ENCODE peak calls at places on chromosome 22, in seven cellular contexts. One of them, this sample, is unnamed.

GRCh38 chr22:25365491-25366261 is 146.2 kb downstream of the CRYBB2 start:
- DNase-seq in mesendoderm: no peak
- DNase-seq in IMR-90: no peak
- DNase-seq in neuronal stem cell: no peak
- DNase-seq in mesenchymal stem cell: no peak
- DNase-seq in H1: no peak
- DNase-seq in trophoblast cell: peak; percentile 63
- DNase-seq in this sample: no peak

GRCh38 chr22:19757140-19757984 is 3.2 kb upstream of the TBX1 start:
- DNase-seq in mesendoderm: no peak
- DNase-seq in IMR-90: no peak
- DNase-seq in neuronal stem cell: no peak
- DNase-seq in mesenchymal stem cell: peak; percentile 31
- DNase-seq in H1: peak; percentile 76
- DNase-seq in trophoblast cell: no peak
- DNase-seq in this sample: no peak

GRCh38 chr22:40671796-40672360 is 7.4 kb upstream of the MCHR1 start:
- DNase-seq in mesendoderm: no peak
- DNase-seq in IMR-90: no peak
- DNase-seq in neuronal stem cell: no peak
- DNase-seq in mesenchymal stem cell: no peak
- DNase-seq in H1: no peak
- DNase-seq in trophoblast cell: peak; percentile 67
- DNase-seq in this sample: no peak

GRCh38 chr22:31603081-31603525 is 58.9 kb downstream of the PISD start:
- DNase-seq in mesendoderm: no peak
- DNase-seq in IMR-90: no peak
- DNase-seq in neuronal stem cell: no peak
- DNase-seq in mesenchymal stem cell: no peak
- DNase-seq in H1: no peak
- DNase-seq in trophoblast cell: no peak
- DNase-seq in this sample: no peak

GRCh38 chr22:30947821-30948454 is 20.6 kb downstream of the MORC2 start:
- DNase-seq in mesendoderm: peak; percentile 32
- DNase-seq in IMR-90: peak; percentile 70
- DNase-seq in neuronal stem cell: peak; percentile 18
- DNase-seq in mesenchymal stem cell: peak; percentile 72
- DNase-seq in H1: no peak
- DNase-seq in trophoblast cell: peak; percentile 87
- DNase-seq in this sample: no peak

GRCh38 chr22:49687786-49688515 is 139.7 kb downstream of the BRD1 start:
- DNase-seq in mesendoderm: no peak
- DNase-seq in IMR-90: no peak
- DNase-seq in neuronal stem cell: no peak
- DNase-seq in mesenchymal stem cell: no peak
- DNase-seq in H1: no peak
- DNase-seq in trophoblast cell: no peak
- DNase-seq in this sample: peak; percentile 9

GRCh38 chr22:23696326-23696851 is 5.6 kb downstream of the RGL4 start:
- DNase-seq in mesendoderm: no peak
- DNase-seq in IMR-90: peak; percentile 56
- DNase-seq in neuronal stem cell: no peak
- DNase-seq in mesenchymal stem cell: no peak
- DNase-seq in H1: no peak
- DNase-seq in trophoblast cell: no peak
- DNase-seq in this sample: no peak

GRCh38 chr22:25120093-25120561 is 79.5 kb upstream of the CRYBB3 start:
- DNase-seq in mesendoderm: peak; percentile 76
- DNase-seq in IMR-90: no peak
- DNase-seq in neuronal stem cell: peak; percentile 35
- DNase-seq in mesenchymal stem cell: no peak
- DNase-seq in H1: no peak
- DNase-seq in trophoblast cell: no peak
- DNase-seq in this sample: peak; percentile 42

GRCh38 chr22:20738394-20739089 is 35.4 kb upstream of the SERPIND1 start:
- DNase-seq in mesendoderm: no peak
- DNase-seq in IMR-90: no peak
- DNase-seq in neuronal stem cell: no peak
- DNase-seq in mesenchymal stem cell: no peak
- DNase-seq in H1: no peak
- DNase-seq in trophoblast cell: no peak
- DNase-seq in this sample: no peak

GRCh38 chr22:19882446-19883381 is 28.0 kb upstream of the GNB1L start:
- DNase-seq in mesendoderm: no peak
- DNase-seq in IMR-90: no peak
- DNase-seq in neuronal stem cell: no peak
- DNase-seq in mesenchymal stem cell: no peak
- DNase-seq in H1: peak; percentile 43
- DNase-seq in trophoblast cell: peak; percentile 27
- DNase-seq in this sample: peak; percentile 23

GRCh38 chr22:25125693-25126357 is 73.8 kb upstream of the CRYBB3 start:
- DNase-seq in mesendoderm: no peak
- DNase-seq in IMR-90: no peak
- DNase-seq in neuronal stem cell: no peak
- DNase-seq in mesenchymal stem cell: no peak
- DNase-seq in H1: no peak
- DNase-seq in trophoblast cell: no peak
- DNase-seq in this sample: no peak

GRCh38 chr22:19396934-19397728 is 34.4 kb downstream of the HIRA start:
- DNase-seq in mesendoderm: no peak
- DNase-seq in IMR-90: no peak
- DNase-seq in neuronal stem cell: no peak
- DNase-seq in mesenchymal stem cell: no peak
- DNase-seq in H1: no peak
- DNase-seq in trophoblast cell: no peak
- DNase-seq in this sample: no peak

GRCh38 chr22:19482297-19482696 is 2.6 kb downstream of the CDC45 start:
- DNase-seq in mesendoderm: no peak
- DNase-seq in IMR-90: no peak
- DNase-seq in neuronal stem cell: no peak
- DNase-seq in mesenchymal stem cell: no peak
- DNase-seq in H1: no peak
- DNase-seq in trophoblast cell: no peak
- DNase-seq in this sample: no peak

GRCh38 chr22:46635756-46636155 is 15.6 kb downstream of the GRAMD4 start:
- DNase-seq in mesendoderm: peak; percentile 58
- DNase-seq in IMR-90: no peak
- DNase-seq in neuronal stem cell: no peak
- DNase-seq in mesenchymal stem cell: no peak
- DNase-seq in H1: no peak
- DNase-seq in trophoblast cell: peak; percentile 71
- DNase-seq in this sample: peak; percentile 56

GRCh38 chr22:48897638-48897954 is 930.1 kb downstream of the BRD1 start:
- DNase-seq in mesendoderm: no peak
- DNase-seq in IMR-90: no peak
- DNase-seq in neuronal stem cell: no peak
- DNase-seq in mesenchymal stem cell: no peak
- DNase-seq in H1: no peak
- DNase-seq in trophoblast cell: no peak
- DNase-seq in this sample: peak; percentile 19

GRCh38 chr22:38860291-38861169 is 11.5 kb downstream of the CBX6 start:
- DNase-seq in mesendoderm: no peak
- DNase-seq in IMR-90: no peak
- DNase-seq in neuronal stem cell: no peak
- DNase-seq in mesenchymal stem cell: no peak
- DNase-seq in H1: no peak
- DNase-seq in trophoblast cell: no peak
- DNase-seq in this sample: peak; percentile 71

DNA sequence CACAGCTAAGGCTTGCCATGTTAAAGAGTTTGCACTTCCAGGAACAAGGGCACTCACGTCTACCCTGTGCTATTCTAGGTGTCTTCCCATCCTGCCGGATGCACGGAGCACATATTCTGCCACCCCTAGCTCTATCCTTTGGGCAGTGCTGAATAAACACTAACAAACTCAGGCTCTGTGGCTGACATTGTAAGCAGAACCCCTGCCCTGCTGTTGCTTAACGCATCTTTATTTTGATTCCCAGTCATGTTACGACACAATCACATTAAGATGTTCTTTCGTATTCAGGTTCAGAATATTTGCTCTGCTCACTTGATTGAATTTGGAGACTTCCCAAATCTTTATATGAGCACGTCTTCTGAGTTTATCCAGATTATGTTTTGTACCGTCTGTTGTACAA is 3.7 kb upstream of the HDHD5 start:
- DNase-seq in mesendoderm: no peak
- DNase-seq in IMR-90: no peak
- DNase-seq in neuronal stem cell: no peak
- DNase-seq in mesenchymal stem cell: no peak
- DNase-seq in H1: no peak
- DNase-seq in trophoblast cell: no peak
- DNase-seq in this sample: no peak
- H3K18ac ChIP-seq in mesendoderm: no peak overlapping the region
- H3K18ac ChIP-seq in IMR-90: no peak overlapping the region
- H3K18ac ChIP-seq in neuronal stem cell: no peak overlapping the region
- H3K18ac ChIP-seq in mesenchymal stem cell: no peak overlapping the region
- H3K18ac ChIP-seq in H1: no peak overlapping the region
- H3K18ac ChIP-seq in trophoblast cell: no peak overlapping the region
- H3K18ac ChIP-seq in this sample: no peak overlapping the region

DNA sequence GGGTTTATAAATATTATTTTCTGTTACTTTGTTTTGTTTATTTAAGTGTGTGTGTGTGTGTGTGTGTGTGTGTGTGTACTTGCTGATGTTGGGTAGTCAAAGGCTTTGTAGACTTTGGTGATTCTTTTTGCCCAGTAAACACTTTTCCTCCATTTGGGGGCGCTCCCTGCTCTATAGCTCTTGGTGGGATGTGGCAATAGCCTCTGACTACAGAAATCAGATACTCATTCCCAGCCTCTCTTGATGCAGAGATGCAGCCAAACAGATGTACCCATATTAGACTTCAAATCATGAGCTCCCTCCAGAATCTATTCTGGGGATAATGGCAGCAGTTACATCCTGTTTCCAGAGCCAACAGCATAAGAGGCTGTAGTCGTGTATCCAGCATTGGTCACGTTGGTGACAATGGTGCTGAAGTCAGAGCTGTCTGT is 33.4 kb upstream of the APOL5 start:
- DNase-seq in mesendoderm: peak; percentile 61
- DNase-seq in IMR-90: peak; percentile 38
- DNase-seq in neuronal stem cell: peak; percentile 26
- DNase-seq in mesenchymal stem cell: peak; percentile 28
- DNase-seq in H1: peak; percentile 61
- DNase-seq in trophoblast cell: peak; percentile 18
- DNase-seq in this sample: peak; percentile 59
- H3K18ac ChIP-seq in mesendoderm: no peak overlapping the region
- H3K18ac ChIP-seq in IMR-90: no peak overlapping the region
- H3K18ac ChIP-seq in neuronal stem cell: no peak overlapping the region
- H3K18ac ChIP-seq in mesenchymal stem cell: no peak overlapping the region
- H3K18ac ChIP-seq in H1: no peak overlapping the region
- H3K18ac ChIP-seq in trophoblast cell: no peak overlapping the region
- H3K18ac ChIP-seq in this sample: no peak overlapping the region

DNA sequence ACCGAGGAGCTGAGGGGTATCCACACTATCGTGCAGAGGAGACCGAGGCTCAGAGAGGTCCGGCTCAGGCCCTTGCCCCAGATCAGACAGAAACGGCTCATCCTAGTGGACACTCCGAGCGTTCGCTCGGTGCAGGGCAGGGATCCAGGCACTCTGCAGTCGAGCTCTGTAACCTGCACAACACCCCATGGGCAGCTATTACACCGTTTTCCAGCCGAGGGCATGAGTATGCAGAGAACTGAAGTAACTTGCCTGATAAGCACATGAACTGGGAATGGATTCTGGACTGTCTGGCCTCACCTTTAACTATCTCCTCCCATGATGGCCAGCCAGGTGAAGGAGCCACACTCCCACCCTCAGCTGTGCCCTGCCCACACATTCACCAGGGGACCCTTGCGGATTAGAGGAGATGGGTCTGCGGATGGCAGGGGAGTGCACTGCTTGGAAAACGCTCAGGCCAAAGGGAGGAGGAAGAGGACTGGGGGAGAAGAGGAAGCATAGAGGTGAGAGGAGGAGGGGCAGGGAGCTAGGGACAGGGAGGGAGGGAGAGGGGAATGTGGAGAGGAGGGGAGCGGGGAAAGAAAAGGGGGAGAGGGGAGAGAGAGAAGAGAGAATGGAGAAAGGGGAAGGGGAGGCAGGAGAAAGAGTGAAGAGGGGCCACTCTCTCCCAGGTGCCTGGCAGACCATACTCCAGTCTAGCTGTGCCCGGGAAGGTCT is 33.0 kb upstream of the TCF20 start:
- DNase-seq in mesendoderm: peak; percentile 51
- DNase-seq in IMR-90: no peak
- DNase-seq in neuronal stem cell: no peak
- DNase-seq in mesenchymal stem cell: no peak
- DNase-seq in H1: no peak
- DNase-seq in trophoblast cell: no peak
- DNase-seq in this sample: no peak
- H3K18ac ChIP-seq in mesendoderm: no peak overlapping the region
- H3K18ac ChIP-seq in IMR-90: no peak overlapping the region
- H3K18ac ChIP-seq in neuronal stem cell: peak overlapping the region; percentile 74
- H3K18ac ChIP-seq in mesenchymal stem cell: no peak overlapping the region
- H3K18ac ChIP-seq in H1: peak overlapping the region; percentile 84
- H3K18ac ChIP-seq in trophoblast cell: no peak overlapping the region
- H3K18ac ChIP-seq in this sample: no peak overlapping the region

DNA sequence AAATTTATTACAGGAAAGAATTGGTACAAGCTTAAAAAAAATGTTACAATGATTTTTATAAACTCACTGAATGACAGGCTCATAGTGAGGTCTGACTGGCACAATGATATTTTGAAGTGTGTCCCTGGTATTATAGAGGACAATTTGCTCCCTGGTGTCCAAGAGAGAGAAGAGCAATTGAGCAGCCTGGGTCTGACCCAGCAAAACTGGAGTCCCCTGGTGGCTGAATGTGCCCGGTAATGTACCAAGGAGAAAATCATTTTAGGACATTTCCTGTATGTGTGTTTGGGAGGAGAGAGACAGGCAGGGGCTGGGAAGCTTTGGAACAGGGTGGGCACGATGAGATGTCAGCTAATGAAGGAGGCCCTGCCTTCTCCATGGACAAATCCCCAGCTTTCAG is 125.3 kb downstream of the APOL5 start:
- DNase-seq in mesendoderm: peak; percentile 71
- DNase-seq in IMR-90: peak; percentile 36
- DNase-seq in neuronal stem cell: no peak
- DNase-seq in mesenchymal stem cell: peak; percentile 74
- DNase-seq in H1: no peak
- DNase-seq in trophoblast cell: peak; percentile 49
- DNase-seq in this sample: peak; percentile 51
- H3K18ac ChIP-seq in mesendoderm: peak overlapping the region; percentile 64
- H3K18ac ChIP-seq in IMR-90: no peak overlapping the region
- H3K18ac ChIP-seq in neuronal stem cell: no peak overlapping the region
- H3K18ac ChIP-seq in mesenchymal stem cell: no peak overlapping the region
- H3K18ac ChIP-seq in H1: no peak overlapping the region
- H3K18ac ChIP-seq in trophoblast cell: no peak overlapping the region
- H3K18ac ChIP-seq in this sample: no peak overlapping the region

This sample was measured in H9.